ENCODE peak calls at places on chromosome 10, in six cellular contexts. S is body of pancreas, F is choroid plexus epithelial cell, W is esophagus squamous epithelium, V is fibroblast of the aortic adventitia, Q is heart left ventricle. O is an unnamed sample.

GRCh38 chr10:130746311-130746710 is 565.2 kb downstream of the TCERG1L start:
- DNase-seq in S (no peak), F (no peak), W (no peak), V (no peak), Q (no peak), O (no peak)

GRCh38 chr10:109411897-109412296 is 511.4 kb downstream of the XPNPEP1 start:
- DNase-seq in S (peak; percentile 12), F (no peak), W (no peak), V (peak; percentile 25), Q (no peak), O (peak; percentile 7)

GRCh38 chr10:133357293-133358151 is at the start of gene FUOM:
- DNase-seq in S (peak; percentile 41), F (peak; percentile 37), W (no peak), V (peak; percentile 13), Q (peak; percentile 68), O (peak; percentile 77)

GRCh38 chr10:75165684-75166622 is 44.6 kb upstream of the VDAC2 start:
- DNase-seq in S (no peak), F (peak; percentile 50), W (no peak), V (peak; percentile 16), Q (no peak), O (no peak)

GRCh38 chr10:21526952-21527633 is 1.6 kb upstream of the SKIDA1 start:
- DNase-seq in S (peak; percentile 60), F (peak; percentile 67), W (no peak), V (peak; percentile 68), Q (peak; percentile 82), O (peak; percentile 68)

GRCh38 chr10:44974628-44975431 is 3.8 kb downstream of the DEPP1 start:
- DNase-seq in S (peak; percentile 77), F (peak; percentile 75), W (no peak), V (peak; percentile 73), Q (peak; percentile 77), O (peak; percentile 76)

GRCh38 chr10:24622781-24623301 is 100.8 kb downstream of the ARHGAP21 start:
- DNase-seq in S (no peak), F (peak; percentile 61), W (no peak), V (peak; percentile 47), Q (no peak), O (no peak)

GRCh38 chr10:27741173-27742091 is 4.2 kb downstream of the MKX start:
- DNase-seq in S (peak; percentile 18), F (no peak), W (no peak), V (no peak), Q (no peak), O (peak; percentile 20)

GRCh38 chr10:21524526-21525366 is 736 bp downstream of the SKIDA1 start:
- DNase-seq in S (no peak), F (peak; percentile 79), W (no peak), V (peak; percentile 73), Q (no peak), O (no peak)

GRCh38 chr10:89351402-89352038 is 23.7 kb downstream of the IFIT3 start:
- DNase-seq in S (no peak), F (peak; percentile 70), W (no peak), V (no peak), Q (no peak), O (no peak)

GRCh38 chr10:95363303-95363912 is 72.6 kb upstream of the PDLIM1 start:
- DNase-seq in S (peak; percentile 55), F (peak; percentile 86), W (no peak), V (peak; percentile 83), Q (peak; percentile 38), O (peak; percentile 58)

GRCh38 chr10:3471927-3472704 is 299.5 kb upstream of the PITRM1 start:
- DNase-seq in S (no peak), F (no peak), W (no peak), V (no peak), Q (no peak), O (no peak)

GRCh38 chr10:10804998-10805737 is 212.5 kb upstream of the CELF2 start:
- DNase-seq in S (no peak), F (peak; percentile 50), W (no peak), V (peak; percentile 93), Q (no peak), O (no peak)

GRCh38 chr10:130491698-130492050 is 355.5 kb downstream of the GLRX3 start:
- DNase-seq in S (no peak), F (no peak), W (no peak), V (no peak), Q (no peak), O (no peak)

GRCh38 chr10:3805791-3806381 is 20.9 kb upstream of the KLF6 start:
- DNase-seq in S (no peak), F (peak; percentile 87), W (no peak), V (peak; percentile 92), Q (peak; percentile 61), O (no peak)

GRCh38 chr10:102431452-102432124 is 786 bp downstream of the CUEDC2 start:
- DNase-seq in S (no peak), F (peak; percentile 57), W (no peak), V (peak; percentile 54), Q (no peak), O (no peak)

GRCh38 chr10:117163061-117163953 is 25.2 kb upstream of the VAX1 start:
- DNase-seq in S (peak; percentile 16), F (no peak), W (no peak), V (no peak), Q (no peak), O (peak; percentile 64)
- TF ChIP-seq CTCF in S (no peak), F (no peak), W (no peak), V (no peak), Q (no peak), O (peak; percentile 22)

GRCh38 chr10:84428711-84429110 is 100.3 kb downstream of the CCSER2 start:
- DNase-seq in S (no peak), F (peak; percentile 23), W (no peak), V (peak; percentile 40), Q (no peak), O (no peak)

GRCh38 chr10:84424731-84425165 is 96.4 kb downstream of the CCSER2 start:
- DNase-seq in S (peak; percentile 70), F (peak; percentile 99), W (no peak), V (peak; percentile 96), Q (peak; percentile 89), O (peak; percentile 10)

GRCh38 chr10:84427903-84428650 is 99.7 kb downstream of the CCSER2 start:
- DNase-seq in S (no peak), F (peak; percentile 50), W (no peak), V (no peak), Q (no peak), O (no peak)

GRCh38 chr10:84432891-84433290 is 104.5 kb downstream of the CCSER2 start:
- DNase-seq in S (no peak), F (peak; percentile 39), W (no peak), V (peak; percentile 27), Q (no peak), O (no peak)

GRCh38 chr10:84429926-84430520 is 101.6 kb downstream of the CCSER2 start:
- DNase-seq in S (peak; percentile 80), F (peak; percentile 78), W (no peak), V (peak; percentile 57), Q (peak; percentile 39), O (peak; percentile 60)
- TF ChIP-seq CTCF in S (no peak), F (peak; percentile 86), W (peak; percentile 82), V (peak; percentile 77), Q (peak; percentile 71), O (peak; percentile 56)

GRCh38 chr10:47301833-47302232 is 1.8 kb downstream of the GDF10 start:
- DNase-seq in S (no peak), F (no peak), W (no peak), V (no peak), Q (no peak), O (no peak)

GRCh38 chr10:47299989-47300931 is at the start of gene GDF10:
- DNase-seq in S (peak; percentile 53), F (peak; percentile 5), W (no peak), V (no peak), Q (no peak), O (peak; percentile 71)

GRCh38 chr10:47298730-47299129 is 1.3 kb upstream of the GDF10 start:
- DNase-seq in S (no peak), F (no peak), W (no peak), V (no peak), Q (no peak), O (no peak)

GRCh38 chr10:47297796-47298540 is 2.0 kb upstream of the GDF10 start:
- DNase-seq in S (no peak), F (no peak), W (no peak), V (no peak), Q (no peak), O (no peak)

DNA sequence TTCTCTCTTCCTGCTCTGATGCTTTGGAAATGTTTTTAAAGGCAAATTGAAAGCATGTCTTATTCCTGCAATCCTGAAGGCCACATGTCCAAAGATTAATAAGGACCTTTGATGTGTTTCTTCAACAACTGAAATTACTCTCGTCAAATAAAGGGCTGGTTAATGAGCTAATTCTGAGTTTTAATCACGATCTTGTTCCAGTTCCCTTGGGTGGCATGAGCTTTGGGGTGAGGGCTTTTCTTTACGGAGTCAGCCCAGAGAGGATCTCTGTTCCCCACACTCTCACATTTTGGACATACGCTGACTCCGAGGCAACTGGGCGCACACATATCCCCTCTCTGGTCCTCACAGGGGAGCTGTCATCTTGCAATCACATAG is 397 bp upstream of the GDF10 start:
- DNase-seq in S (no peak), F (peak; percentile 5), W (no peak), V (no peak), Q (no peak), O (no peak)
- TF ChIP-seq CTCF in S (no peak), F (no peak), W (no peak), V (no peak), Q (no peak), O (no peak)

DNA sequence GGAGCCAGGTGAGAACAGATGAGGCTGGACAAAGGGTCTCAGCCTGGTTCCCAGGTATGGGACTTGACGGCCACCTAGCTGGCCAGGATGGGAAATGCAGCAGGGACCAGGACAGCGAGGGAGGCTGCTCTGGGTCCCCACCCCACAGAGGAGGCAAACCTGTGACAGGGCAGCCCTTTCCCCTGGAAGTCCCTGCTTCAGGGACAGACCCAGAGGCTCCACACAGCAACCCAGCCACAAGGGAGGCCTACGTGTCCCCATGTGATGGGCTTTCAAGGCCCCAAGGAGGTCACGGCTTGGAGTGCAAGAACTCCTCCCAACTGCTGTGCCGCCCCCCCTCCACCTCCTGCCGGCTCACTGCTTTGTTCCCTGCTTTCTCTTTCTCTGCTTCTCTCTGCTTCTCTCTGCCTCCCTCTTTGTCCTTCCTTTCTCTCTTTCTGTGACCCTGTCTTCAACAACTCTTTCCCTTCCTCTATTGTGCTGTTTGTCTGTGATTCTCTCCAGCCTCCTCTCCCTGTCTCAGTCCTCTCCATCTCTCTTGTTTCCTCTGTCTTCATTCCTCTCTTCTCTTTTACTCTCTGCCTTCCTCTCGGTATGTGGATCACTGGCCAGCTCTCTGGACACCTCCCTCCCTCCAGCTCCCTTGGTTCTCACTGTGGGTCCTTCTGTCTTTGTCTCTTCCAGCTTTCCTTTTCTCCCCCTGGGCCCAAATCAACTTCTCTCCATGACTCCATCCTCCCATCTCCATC is 9.6 kb upstream of the EIF5AL1 start:
- DNase-seq in S (no peak), F (peak; percentile 21), W (no peak), V (no peak), Q (no peak), O (peak; percentile 48)
- TF ChIP-seq CTCF in S (no peak), F (peak; percentile 59), W (peak; percentile 25), V (peak; percentile 54), Q (peak; percentile 50), O (peak; percentile 53)

GRCh38 chr10:77633376-77633775 is 4.2 kb downstream of the KCNMA1 start:
- DNase-seq in S (no peak), F (no peak), W (no peak), V (no peak), Q (no peak), O (no peak)

GRCh38 chr10:77635402-77636227 is 2.0 kb downstream of the KCNMA1 start:
- DNase-seq in S (no peak), F (no peak), W (no peak), V (no peak), Q (no peak), O (no peak)

GRCh38 chr10:77636286-77636966 is 1.2 kb downstream of the KCNMA1 start:
- DNase-seq in S (no peak), F (no peak), W (no peak), V (no peak), Q (no peak), O (peak; percentile 40)

GRCh38 chr10:77636967-77637473 is 588 bp downstream of the KCNMA1 start:
- DNase-seq in S (no peak), F (no peak), W (no peak), V (no peak), Q (no peak), O (peak; percentile 53)

GRCh38 chr10:77634939-77635338 is 2.7 kb downstream of the KCNMA1 start:
- DNase-seq in S (no peak), F (no peak), W (no peak), V (no peak), Q (no peak), O (no peak)
- TF ChIP-seq CTCF in S (no peak), F (no peak), W (no peak), V (no peak), Q (no peak), O (no peak)

O was measured in nephron progenitor cell.